ENCODE peak calls at places on chromosomes 1 and 21, in four cellular contexts. One of them, this sample, is unnamed.

GRCh38 chr1:167401260-167401873 is 117.0 kb downstream of the CD247 start:
- DNase-seq in GM12878: peak; percentile 11
- DNase-seq in HepG2: peak; percentile 39
- DNase-seq in K562: peak; percentile 63
- DNase-seq in this sample: peak; percentile 67

GRCh38 chr1:14913475-14914155 is 239.9 kb upstream of the TMEM51 start:
- DNase-seq in GM12878: peak; percentile 65
- DNase-seq in HepG2: no peak
- DNase-seq in K562: no peak
- DNase-seq in this sample: no peak

GRCh38 chr1:10960406-10960805 is 52.0 kb upstream of the TARDBP start:
- DNase-seq in GM12878: no peak
- DNase-seq in HepG2: no peak
- DNase-seq in K562: no peak
- DNase-seq in this sample: no peak

GRCh38 chr1:228999776-229000175 is 264.5 kb downstream of the RHOU start:
- DNase-seq in GM12878: no peak
- DNase-seq in HepG2: no peak
- DNase-seq in K562: no peak
- DNase-seq in this sample: no peak

GRCh38 chr1:96445296-96445695 is 276.3 kb upstream of the PTBP2 start:
- DNase-seq in GM12878: no peak
- DNase-seq in HepG2: no peak
- DNase-seq in K562: no peak
- DNase-seq in this sample: no peak

GRCh38 chr1:225874431-225874830 is 7.7 kb downstream of the TMEM63A start:
- DNase-seq in GM12878: no peak
- DNase-seq in HepG2: no peak
- DNase-seq in K562: no peak
- DNase-seq in this sample: no peak

GRCh38 chr1:37723390-37724078 is 31.2 kb downstream of the CDCA8 start:
- DNase-seq in GM12878: no peak
- DNase-seq in HepG2: peak; percentile 76
- DNase-seq in K562: no peak
- DNase-seq in this sample: no peak

GRCh38 chr1:29324771-29325351 is 88.5 kb downstream of the PTPRU start:
- DNase-seq in GM12878: no peak
- DNase-seq in HepG2: no peak
- DNase-seq in K562: peak; percentile 93
- DNase-seq in this sample: peak; percentile 99

GRCh38 chr1:222525956-222526355 is 21.9 kb downstream of the HHIPL2 start:
- DNase-seq in GM12878: no peak
- DNase-seq in HepG2: no peak
- DNase-seq in K562: peak; percentile 7
- DNase-seq in this sample: no peak

GRCh38 chr1:7702365-7702764 is 68.7 kb upstream of the VAMP3 start:
- DNase-seq in GM12878: no peak
- DNase-seq in HepG2: no peak
- DNase-seq in K562: no peak
- DNase-seq in this sample: peak; percentile 41

GRCh38 chr1:94039514-94039870 is 81.5 kb downstream of the ABCA4 start:
- DNase-seq in GM12878: no peak
- DNase-seq in HepG2: peak; percentile 75
- DNase-seq in K562: peak; percentile 61
- DNase-seq in this sample: peak; percentile 86

GRCh38 chr1:83845437-83846071 is 153.4 kb downstream of the TTLL7 start:
- DNase-seq in GM12878: no peak
- DNase-seq in HepG2: peak; percentile 2
- DNase-seq in K562: no peak
- DNase-seq in this sample: no peak

GRCh38 chr1:245045087-245045881 is 109.5 kb upstream of the KIF26B start:
- DNase-seq in GM12878: no peak
- DNase-seq in HepG2: peak; percentile 98
- DNase-seq in K562: no peak
- DNase-seq in this sample: peak; percentile 17

GRCh38 chr1:23810818-23811420 is 10.4 kb upstream of the GALE start:
- DNase-seq in GM12878: peak; percentile 59
- DNase-seq in HepG2: no peak
- DNase-seq in K562: peak; percentile 80
- DNase-seq in this sample: peak; percentile 79

GRCh38 chr1:225572422-225572821 is 80.5 kb downstream of the ENAH start:
- DNase-seq in GM12878: no peak
- DNase-seq in HepG2: no peak
- DNase-seq in K562: no peak
- DNase-seq in this sample: no peak

GRCh38 chr1:244173765-244174164 is 122.7 kb downstream of the ZBTB18 start:
- DNase-seq in GM12878: no peak
- DNase-seq in HepG2: no peak
- DNase-seq in K562: no peak
- DNase-seq in this sample: no peak

GRCh38 chr1:36759355-36759754 is 275.0 kb downstream of the GRIK3 start:
- DNase-seq in GM12878: no peak
- DNase-seq in HepG2: no peak
- DNase-seq in K562: no peak
- DNase-seq in this sample: no peak

GRCh38 chr1:61497013-61497412 is 227.9 kb downstream of the TM2D1 start:
- DNase-seq in GM12878: no peak
- DNase-seq in HepG2: no peak
- DNase-seq in K562: no peak
- DNase-seq in this sample: no peak

DNA sequence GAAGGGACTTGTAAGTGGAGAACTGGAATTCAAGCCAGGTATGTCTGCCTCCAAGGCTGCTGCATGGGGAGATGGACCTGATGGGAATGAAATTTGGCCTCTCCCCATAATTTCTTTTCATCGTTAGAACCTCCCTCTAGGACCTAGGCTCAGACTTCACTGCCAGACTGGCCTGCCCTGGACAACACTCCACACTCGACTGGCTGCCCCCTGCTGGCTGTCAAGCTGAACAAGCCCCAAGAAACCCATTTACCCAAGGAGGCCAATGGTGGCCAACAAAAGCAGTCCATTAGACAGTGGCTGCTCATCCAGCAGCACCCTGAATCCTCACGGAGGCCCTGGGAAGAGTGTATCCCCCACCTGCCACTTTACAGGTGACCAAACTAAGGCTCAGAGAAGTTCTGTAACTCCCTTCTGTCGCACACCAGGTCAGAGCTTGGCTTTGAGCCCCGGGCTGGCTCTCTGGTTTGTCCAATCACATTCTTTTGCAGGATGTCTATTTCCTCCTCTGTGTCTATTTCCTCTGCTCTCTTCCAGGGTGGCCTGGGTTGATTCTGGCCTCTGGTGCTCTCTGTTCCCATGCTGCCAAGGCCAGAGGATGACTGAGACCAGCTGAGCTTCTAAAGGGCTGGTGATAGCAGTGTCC is 3.8 kb downstream of the RNF186 start:
- DNase-seq in GM12878: no peak
- DNase-seq in HepG2: peak; percentile 50
- DNase-seq in K562: peak; percentile 72
- DNase-seq in this sample: peak; percentile 72
- TF ChIP-seq CREB1 in GM12878: no peak
- TF ChIP-seq CREB1 in HepG2: no peak
- TF ChIP-seq CREB1 in K562: no peak
- TF ChIP-seq CREB1 in this sample: no peak

DNA sequence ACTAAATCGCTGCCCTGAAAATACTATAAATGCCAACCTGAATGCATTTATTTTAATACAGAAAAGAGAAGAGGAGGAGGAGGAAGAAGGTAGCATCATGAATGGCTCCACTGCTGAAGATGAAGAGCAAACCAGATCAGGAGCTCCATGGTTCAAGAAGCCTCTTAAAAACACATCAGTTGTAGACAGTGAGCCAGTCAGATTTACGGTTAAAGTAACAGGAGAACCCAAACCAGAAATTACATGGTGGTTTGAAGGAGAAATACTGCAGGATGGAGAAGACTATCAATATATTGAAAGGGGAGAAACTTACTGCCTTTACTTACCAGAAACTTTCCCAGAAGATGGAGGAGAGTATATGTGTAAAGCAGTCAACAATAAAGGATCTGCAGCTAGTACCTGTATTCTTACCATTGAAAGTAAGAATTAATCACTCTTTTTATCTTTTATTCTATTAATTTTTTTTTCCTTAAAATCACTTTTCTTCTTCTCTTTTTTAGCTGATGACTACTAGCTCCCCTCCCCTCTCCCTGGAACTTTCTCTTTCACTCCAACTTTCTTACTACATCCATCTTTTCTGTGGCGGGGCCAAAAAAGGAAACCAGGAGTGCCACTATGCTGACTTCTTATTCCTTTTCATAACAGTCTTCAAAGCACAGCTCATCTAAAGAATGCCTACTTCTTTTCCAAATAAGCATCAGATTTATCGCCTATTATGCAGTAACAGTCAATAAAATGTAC is 36.3 kb downstream of the FUBP1 start:
- DNase-seq in GM12878: no peak
- DNase-seq in HepG2: no peak
- DNase-seq in K562: no peak
- DNase-seq in this sample: no peak
- TF ChIP-seq ETV6 in GM12878: no peak
- TF ChIP-seq ETV6 in HepG2: no peak
- TF ChIP-seq ETV6 in K562: no peak
- TF ChIP-seq ETV6 in this sample: no peak

GRCh38 chr1:21909787-21910503 is 27.2 kb downstream of the HSPG2 start:
- DNase-seq in GM12878: peak; percentile 33
- DNase-seq in HepG2: no peak
- DNase-seq in K562: peak; percentile 27
- DNase-seq in this sample: peak; percentile 33
- TF ChIP-seq CBFB in GM12878: no peak
- TF ChIP-seq CBFB in HepG2: no peak
- TF ChIP-seq CBFB in K562: no peak
- TF ChIP-seq CBFB in this sample: no peak

GRCh38 chr21:30986966-30987365 is 51.3 kb downstream of the KRTAP19-8 start:
- DNase-seq in GM12878: no peak
- DNase-seq in HepG2: no peak
- DNase-seq in K562: no peak
- DNase-seq in this sample: no peak
- TF ChIP-seq CREB1 in GM12878: no peak
- TF ChIP-seq CREB1 in HepG2: no peak
- TF ChIP-seq CREB1 in K562: no peak
- TF ChIP-seq CREB1 in this sample: no peak

GRCh38 chr1:86616433-86616832 is 69.6 kb downstream of the CLCA4 start:
- DNase-seq in GM12878: no peak
- DNase-seq in HepG2: no peak
- DNase-seq in K562: no peak
- DNase-seq in this sample: no peak
- TF ChIP-seq ETV6 in GM12878: no peak
- TF ChIP-seq ETV6 in HepG2: no peak
- TF ChIP-seq ETV6 in K562: no peak
- TF ChIP-seq ETV6 in this sample: no peak

GRCh38 chr1:181128592-181129497 is 40.3 kb downstream of the IER5 start:
- DNase-seq in GM12878: no peak
- DNase-seq in HepG2: no peak
- DNase-seq in K562: peak; percentile 51
- DNase-seq in this sample: no peak
- TF ChIP-seq CBFB in GM12878: no peak
- TF ChIP-seq CBFB in HepG2: no peak
- TF ChIP-seq CBFB in K562: no peak
- TF ChIP-seq CBFB in this sample: no peak

GRCh38 chr1:56435434-56436337 is 143.7 kb downstream of the PLPP3 start:
- DNase-seq in GM12878: no peak
- DNase-seq in HepG2: peak; percentile 52
- DNase-seq in K562: no peak
- DNase-seq in this sample: peak; percentile 25
- TF ChIP-seq CREB1 in GM12878: no peak
- TF ChIP-seq CREB1 in HepG2: no peak
- TF ChIP-seq CREB1 in K562: no peak
- TF ChIP-seq CREB1 in this sample: no peak

GRCh38 chr21:42845296-42845965 is 33.9 kb downstream of the WDR4 start:
- DNase-seq in GM12878: no peak
- DNase-seq in HepG2: no peak
- DNase-seq in K562: no peak
- DNase-seq in this sample: peak; percentile 6
- TF ChIP-seq ETV6 in GM12878: no peak
- TF ChIP-seq ETV6 in HepG2: no peak
- TF ChIP-seq ETV6 in K562: no peak
- TF ChIP-seq ETV6 in this sample: no peak

GRCh38 chr1:158104891-158105290 is 75.8 kb upstream of the CD1D start:
- DNase-seq in GM12878: no peak
- DNase-seq in HepG2: no peak
- DNase-seq in K562: no peak
- DNase-seq in this sample: no peak
- TF ChIP-seq CBFB in GM12878: no peak
- TF ChIP-seq CBFB in HepG2: no peak
- TF ChIP-seq CBFB in K562: no peak
- TF ChIP-seq CBFB in this sample: no peak

GRCh38 chr1:151277249-151277648 is 4.8 kb upstream of the ZNF687 start:
- DNase-seq in GM12878: peak; percentile 51
- DNase-seq in HepG2: no peak
- DNase-seq in K562: no peak
- DNase-seq in this sample: no peak
- TF ChIP-seq CREB1 in GM12878: peak; percentile 64
- TF ChIP-seq CREB1 in HepG2: no peak
- TF ChIP-seq CREB1 in K562: no peak
- TF ChIP-seq CREB1 in this sample: no peak

This sample was measured in WTC11.